ENCODE peak calls at places on chromosomes 12 and 14, in eight cellular contexts. J is H9, F is WERI-Rb-1, H is AG09319, P is heart right ventricle, M is left lung, K is nephron progenitor cell, D is foreskin fibroblast. I is an unnamed sample.

GRCh38 chr12:108302471-108303311 is 36.4 kb downstream of the CMKLR1 start:
- DNase-seq in J (peak; percentile 85), F (no peak), H (peak; percentile 82), P (peak; percentile 81), M (peak; percentile 69), K (peak; percentile 32), D (peak; percentile 40), I (no peak)

GRCh38 chr14:45112886-45113772 is 21.2 kb downstream of the FKBP3 start:
- DNase-seq in J (no peak), F (no peak), H (no peak), P (no peak), M (no peak), K (no peak), D (no peak), I (no peak)

GRCh38 chr12:65895759-65896656 is 71.7 kb downstream of the HMGA2 start:
- DNase-seq in J (peak; percentile 56), F (no peak), H (no peak), P (no peak), M (no peak), K (no peak), D (no peak), I (no peak)

GRCh38 chr12:120134307-120134980 is 17.9 kb upstream of the RAB35 start:
- DNase-seq in J (no peak), F (no peak), H (no peak), P (no peak), M (no peak), K (no peak), D (no peak), I (no peak)

GRCh38 chr12:63766498-63766897 is 13.2 kb upstream of the RXYLT1 start:
- DNase-seq in J (no peak), F (no peak), H (no peak), P (no peak), M (no peak), K (no peak), D (peak; percentile 27), I (no peak)

GRCh38 chr12:31589896-31590729 is 823 bp downstream of the DENND5B start:
- DNase-seq in J (peak; percentile 81), F (peak; percentile 69), H (no peak), P (peak; percentile 69), M (peak; percentile 57), K (peak; percentile 72), D (peak; percentile 81), I (peak; percentile 69)

GRCh38 chr14:58919262-58919661 is 269.2 kb upstream of the DAAM1 start:
- DNase-seq in J (no peak), F (no peak), H (no peak), P (no peak), M (no peak), K (peak; percentile 26), D (peak; percentile 20), I (no peak)

GRCh38 chr12:84637926-84638325 is 274.7 kb downstream of the SLC6A15 start:
- DNase-seq in J (no peak), F (no peak), H (no peak), P (no peak), M (no peak), K (no peak), D (peak; percentile 63), I (no peak)

GRCh38 chr14:77026166-77026929 is 2.2 kb downstream of the IRF2BPL start:
- DNase-seq in J (no peak), F (no peak), H (no peak), P (peak; percentile 52), M (no peak), K (no peak), D (peak; percentile 59), I (no peak)

GRCh38 chr12:114221976-114222630 is 183.8 kb downstream of the TBX5 start:
- DNase-seq in J (no peak), F (no peak), H (no peak), P (no peak), M (no peak), K (no peak), D (peak; percentile 50), I (no peak)

GRCh38 chr12:101107032-101107763 is 102.8 kb downstream of the SLC5A8 start:
- DNase-seq in J (no peak), F (no peak), H (no peak), P (no peak), M (no peak), K (no peak), D (no peak), I (no peak)

GRCh38 chr12:15234011-15234410 is 12.8 kb upstream of the RERG start:
- DNase-seq in J (no peak), F (no peak), H (no peak), P (no peak), M (no peak), K (no peak), D (no peak), I (no peak)

GRCh38 chr12:113825705-113826104 is 140.4 kb downstream of the RBM19 start:
- DNase-seq in J (peak; percentile 60), F (no peak), H (no peak), P (no peak), M (no peak), K (no peak), D (no peak), I (no peak)

GRCh38 chr12:40209886-40210285 is 14.9 kb upstream of the LRRK2 start:
- DNase-seq in J (no peak), F (no peak), H (no peak), P (no peak), M (no peak), K (peak; percentile 10), D (no peak), I (no peak)

GRCh38 chr12:95995238-95996031 is 709 bp downstream of the HAL start:
- DNase-seq in J (no peak), F (no peak), H (no peak), P (no peak), M (peak; percentile 37), K (no peak), D (no peak), I (no peak)

GRCh38 chr12:50082644-50083043 is 2.5 kb upstream of the SMARCD1 start:
- DNase-seq in J (no peak), F (no peak), H (no peak), P (no peak), M (no peak), K (no peak), D (no peak), I (no peak)

GRCh38 chr12:121364657-121365265 is 12.6 kb upstream of the ANAPC5 start:
- DNase-seq in J (no peak), F (no peak), H (no peak), P (no peak), M (no peak), K (no peak), D (peak; percentile 57), I (no peak)

GRCh38 chr14:22836301-22837058 is at the start of gene MMP14:
- DNase-seq in J (peak; percentile 59), F (no peak), H (peak; percentile 86), P (peak; percentile 77), M (peak; percentile 77), K (peak; percentile 57), D (peak; percentile 97), I (peak; percentile 28)

GRCh38 chr14:102027951-102028350 is 58.9 kb downstream of the HSP90AA1 start:
- DNase-seq in J (no peak), F (no peak), H (no peak), P (no peak), M (no peak), K (no peak), D (no peak), I (no peak)

GRCh38 chr12:77932216-77932615 is 101.5 kb downstream of the NAV3 start:
- DNase-seq in J (peak; percentile 36), F (no peak), H (no peak), P (no peak), M (no peak), K (no peak), D (no peak), I (no peak)
- TF ChIP-seq CTCF in J (peak; percentile 61), F (peak; percentile 22), H (no peak), P (no peak), M (no peak), K (peak; percentile 15), D (no peak), I (no peak)

GRCh38 chr12:57813971-57814771 is 4.4 kb downstream of the AVIL start:
- DNase-seq in J (peak; percentile 27), F (no peak), H (no peak), P (no peak), M (no peak), K (no peak), D (peak; percentile 43), I (no peak)
- TF ChIP-seq CTCF in J (no peak), F (no peak), H (no peak), P (no peak), M (no peak), K (no peak), D (no peak), I (no peak)

GRCh38 chr14:104226421-104227385 is 88.3 kb downstream of the KIF26A start:
- DNase-seq in J (no peak), F (peak; percentile 9), H (no peak), P (no peak), M (peak; percentile 21), K (no peak), D (no peak), I (no peak)

GRCh38 chr14:104222396-104223036 is 84.1 kb downstream of the KIF26A start:
- DNase-seq in J (no peak), F (no peak), H (no peak), P (no peak), M (peak; percentile 23), K (no peak), D (no peak), I (no peak)

GRCh38 chr14:104223101-104223809 is 84.9 kb downstream of the KIF26A start:
- DNase-seq in J (no peak), F (peak; percentile 99), H (no peak), P (no peak), M (peak; percentile 46), K (peak; percentile 44), D (no peak), I (no peak)

GRCh38 chr14:104223810-104224515 is 85.6 kb downstream of the KIF26A start:
- DNase-seq in J (no peak), F (peak; percentile 88), H (no peak), P (no peak), M (no peak), K (no peak), D (no peak), I (no peak)

DNA sequence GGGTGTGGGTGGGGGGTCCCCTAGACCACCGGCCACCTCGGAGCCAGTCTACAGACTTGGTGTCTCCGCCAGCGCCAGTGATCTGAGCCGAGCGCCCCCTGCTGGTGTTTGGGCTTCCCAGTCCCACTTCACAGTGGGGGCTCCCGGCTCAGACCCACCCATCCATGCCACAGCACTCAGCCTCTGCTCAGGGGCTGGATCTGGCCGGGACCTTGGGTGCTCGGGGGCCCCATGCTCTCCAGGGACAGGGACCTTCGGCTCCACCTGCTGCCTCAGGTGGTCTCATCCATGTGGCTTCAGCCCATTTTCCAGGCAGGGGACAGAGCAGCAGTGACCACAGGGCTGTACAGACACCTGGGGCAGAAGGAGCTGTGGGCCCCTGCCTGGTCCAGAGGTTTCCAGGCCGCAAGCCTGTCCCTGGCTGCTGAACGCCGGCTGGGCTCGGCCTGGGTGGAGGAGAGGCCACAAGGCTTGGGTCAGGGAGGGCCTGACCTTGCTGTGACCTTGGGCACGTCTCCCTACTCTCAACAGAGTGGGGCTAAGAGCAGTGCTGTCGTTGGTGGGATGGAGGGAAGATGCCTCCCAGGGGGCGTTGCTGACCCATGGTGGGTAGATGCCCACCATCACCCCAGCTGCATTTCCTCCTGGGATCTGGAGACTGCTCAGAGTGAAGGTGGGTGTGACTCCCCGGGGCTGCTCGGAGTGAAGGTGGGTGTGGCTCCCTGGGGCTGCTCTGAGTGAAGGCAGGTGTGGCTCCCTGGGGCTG is 86.3 kb downstream of the KIF26A start:
- DNase-seq in J (peak; percentile 66), F (peak; percentile 88), H (no peak), P (peak; percentile 59), M (no peak), K (peak; percentile 75), D (no peak), I (peak; percentile 49)
- TF ChIP-seq CTCF in J (peak; percentile 81), F (peak; percentile 83), H (no peak), P (peak; percentile 31), M (peak; percentile 62), K (peak; percentile 65), D (no peak), I (peak; percentile 52)

GRCh38 chr12:74747305-74747704 is 209.7 kb downstream of the ATXN7L3B start:
- DNase-seq in J (no peak), F (no peak), H (no peak), P (no peak), M (no peak), K (no peak), D (peak; percentile 13), I (no peak)
- TF ChIP-seq CTCF in J (peak; percentile 36), F (no peak), H (no peak), P (no peak), M (no peak), K (no peak), D (no peak), I (peak; percentile 51)

I was measured in neural crest cell.